ENCODE peak calls at places on chromosomes 1 and 21, in ten cellular contexts. W, A, N, L, T, P, R, E, C and D are unnamed samples.

GRCh38 chr21:38499296-38499695 is 1.0 kb upstream of the ERG start:
- DNase-seq in W (no peak), A (no peak), N (no peak), L (no peak), T (no peak), P (no peak), R (no peak), E (no peak), C (no peak), D (no peak)

GRCh38 chr1:226985239-226985838 is 45.2 kb downstream of the COQ8A start:
- DNase-seq in W (no peak), A (no peak), N (no peak), L (no peak), T (no peak), P (no peak), R (no peak), E (no peak), C (no peak), D (peak; percentile 12)

GRCh38 chr1:227942021-227942715 is 5.6 kb downstream of the WNT9A start:
- DNase-seq in W (no peak), A (peak; percentile 50), N (no peak), L (no peak), T (no peak), P (no peak), R (peak; percentile 12), E (no peak), C (no peak), D (peak; percentile 17)

GRCh38 chr21:28298251-28298672 is 694.4 kb downstream of the LTN1 start:
- DNase-seq in W (no peak), A (no peak), N (peak; percentile 22), L (no peak), T (peak; percentile 67), P (no peak), R (no peak), E (no peak), C (peak; percentile 13), D (no peak)

GRCh38 chr1:111895456-111895855 is 94.0 kb downstream of the KCND3 start:
- DNase-seq in W (no peak), A (peak; percentile 35), N (no peak), L (no peak), T (no peak), P (no peak), R (no peak), E (no peak), C (no peak), D (no peak)

GRCh38 chr1:24735619-24736375 is 9.4 kb upstream of the CLIC4 start:
- DNase-seq in W (no peak), A (peak; percentile 62), N (peak; percentile 50), L (no peak), T (no peak), P (no peak), R (no peak), E (peak; percentile 65), C (peak; percentile 55), D (no peak)

GRCh38 chr1:241311056-241311746 is 45.8 kb downstream of the RGS7 start:
- DNase-seq in W (no peak), A (peak; percentile 16), N (no peak), L (no peak), T (no peak), P (no peak), R (no peak), E (no peak), C (no peak), D (no peak)

GRCh38 chr1:74729741-74730478 is 2.9 kb downstream of the CRYZ start:
- DNase-seq in W (no peak), A (no peak), N (peak; percentile 29), L (no peak), T (peak; percentile 22), P (no peak), R (no peak), E (no peak), C (peak; percentile 33), D (no peak)

GRCh38 chr1:174746024-174746808 is 253.5 kb upstream of the CACYBP start:
- DNase-seq in W (no peak), A (no peak), N (no peak), L (no peak), T (no peak), P (no peak), R (no peak), E (no peak), C (no peak), D (no peak)

GRCh38 chr1:47676311-47677054 is 238.6 kb downstream of the FOXD2 start:
- DNase-seq in W (no peak), A (no peak), N (no peak), L (no peak), T (no peak), P (no peak), R (no peak), E (no peak), C (no peak), D (no peak)

GRCh38 chr1:182600036-182600713 is 4.0 kb downstream of the RGS16 start:
- DNase-seq in W (no peak), A (no peak), N (no peak), L (no peak), T (no peak), P (no peak), R (no peak), E (no peak), C (no peak), D (no peak)

GRCh38 chr1:203200059-203200553 is 13.6 kb upstream of the CHI3L1 start:
- DNase-seq in W (no peak), A (no peak), N (no peak), L (no peak), T (peak; percentile 86), P (no peak), R (no peak), E (no peak), C (peak; percentile 77), D (no peak)

GRCh38 chr1:230778916-230779590 is 31.9 kb downstream of the CAPN9 start:
- DNase-seq in W (no peak), A (peak; percentile 39), N (no peak), L (no peak), T (peak; percentile 49), P (no peak), R (no peak), E (no peak), C (peak; percentile 52), D (no peak)

GRCh38 chr1:150889650-150890416 is 2.9 kb downstream of the CTXND2 start:
- DNase-seq in W (no peak), A (no peak), N (no peak), L (no peak), T (no peak), P (no peak), R (no peak), E (no peak), C (no peak), D (no peak)

GRCh38 chr1:87212431-87213125 is 116.1 kb upstream of the LMO4 start:
- DNase-seq in W (no peak), A (no peak), N (no peak), L (no peak), T (no peak), P (no peak), R (no peak), E (no peak), C (no peak), D (no peak)

GRCh38 chr1:67752306-67752705 is 67.3 kb downstream of the GADD45A start:
- DNase-seq in W (no peak), A (peak; percentile 50), N (no peak), L (no peak), T (peak; percentile 74), P (no peak), R (no peak), E (no peak), C (peak; percentile 48), D (no peak)

GRCh38 chr1:71562298-71562697 is 481.5 kb upstream of the ZRANB2 start:
- DNase-seq in W (no peak), A (no peak), N (no peak), L (no peak), T (no peak), P (no peak), R (no peak), E (no peak), C (no peak), D (no peak)